ENCODE peak calls at places on chromosomes 12 and 14, in seven cellular contexts. One of them, this sample, is unnamed.

GRCh38 chr12:27511031-27511722 is 12.8 kb upstream of the PPFIBP1 start:
- DNase-seq in stimulated activated CD4-positive, alpha-beta T cell treated with anti-CD3 and anti-CD28 coated beads, Interleukin-2, amount 100 ng/mL, for 24 hours: no peak
- DNase-seq in tibial artery: no peak
- DNase-seq in left cardiac atrium: no peak
- DNase-seq in CD8-positive, alpha-beta memory T cell: no peak
- DNase-seq in HCT116: no peak
- DNase-seq in NCI-H460: no peak
- DNase-seq in this sample: no peak

GRCh38 chr12:75764091-75764490 is 252.7 kb upstream of the KRR1 start:
- DNase-seq in stimulated activated CD4-positive, alpha-beta T cell treated with anti-CD3 and anti-CD28 coated beads, Interleukin-2, amount 100 ng/mL, for 24 hours: no peak
- DNase-seq in tibial artery: no peak
- DNase-seq in left cardiac atrium: no peak
- DNase-seq in CD8-positive, alpha-beta memory T cell: no peak
- DNase-seq in HCT116: no peak
- DNase-seq in NCI-H460: no peak
- DNase-seq in this sample: no peak

GRCh38 chr14:67579040-67579439 is 21.0 kb downstream of the PIGH start:
- DNase-seq in stimulated activated CD4-positive, alpha-beta T cell treated with anti-CD3 and anti-CD28 coated beads, Interleukin-2, amount 100 ng/mL, for 24 hours: no peak
- DNase-seq in tibial artery: no peak
- DNase-seq in left cardiac atrium: no peak
- DNase-seq in CD8-positive, alpha-beta memory T cell: no peak
- DNase-seq in HCT116: no peak
- DNase-seq in NCI-H460: no peak
- DNase-seq in this sample: no peak

GRCh38 chr12:42255221-42255874 is 17.3 kb upstream of the YAF2 start:
- DNase-seq in stimulated activated CD4-positive, alpha-beta T cell treated with anti-CD3 and anti-CD28 coated beads, Interleukin-2, amount 100 ng/mL, for 24 hours: no peak
- DNase-seq in tibial artery: no peak
- DNase-seq in left cardiac atrium: no peak
- DNase-seq in CD8-positive, alpha-beta memory T cell: no peak
- DNase-seq in HCT116: no peak
- DNase-seq in NCI-H460: no peak
- DNase-seq in this sample: no peak

GRCh38 chr12:121724930-121725329 is 12.4 kb downstream of the TMEM120B start:
- DNase-seq in stimulated activated CD4-positive, alpha-beta T cell treated with anti-CD3 and anti-CD28 coated beads, Interleukin-2, amount 100 ng/mL, for 24 hours: no peak
- DNase-seq in tibial artery: no peak
- DNase-seq in left cardiac atrium: no peak
- DNase-seq in CD8-positive, alpha-beta memory T cell: no peak
- DNase-seq in HCT116: no peak
- DNase-seq in NCI-H460: no peak
- DNase-seq in this sample: no peak

GRCh38 chr12:1360812-1361211 is 233.6 kb downstream of the FBXL14 start:
- DNase-seq in stimulated activated CD4-positive, alpha-beta T cell treated with anti-CD3 and anti-CD28 coated beads, Interleukin-2, amount 100 ng/mL, for 24 hours: no peak
- DNase-seq in tibial artery: no peak
- DNase-seq in left cardiac atrium: no peak
- DNase-seq in CD8-positive, alpha-beta memory T cell: no peak
- DNase-seq in HCT116: no peak
- DNase-seq in NCI-H460: no peak
- DNase-seq in this sample: no peak

GRCh38 chr14:30608533-30609006 is 13.5 kb upstream of the SCFD1 start:
- DNase-seq in stimulated activated CD4-positive, alpha-beta T cell treated with anti-CD3 and anti-CD28 coated beads, Interleukin-2, amount 100 ng/mL, for 24 hours: no peak
- DNase-seq in tibial artery: no peak
- DNase-seq in left cardiac atrium: no peak
- DNase-seq in CD8-positive, alpha-beta memory T cell: no peak
- DNase-seq in HCT116: no peak
- DNase-seq in NCI-H460: no peak
- DNase-seq in this sample: no peak

GRCh38 chr12:97835541-97835940 is 372.9 kb downstream of the RMST start:
- DNase-seq in stimulated activated CD4-positive, alpha-beta T cell treated with anti-CD3 and anti-CD28 coated beads, Interleukin-2, amount 100 ng/mL, for 24 hours: no peak
- DNase-seq in tibial artery: no peak
- DNase-seq in left cardiac atrium: no peak
- DNase-seq in CD8-positive, alpha-beta memory T cell: no peak
- DNase-seq in HCT116: no peak
- DNase-seq in NCI-H460: no peak
- DNase-seq in this sample: no peak

GRCh38 chr12:62210422-62210821 is 49.8 kb upstream of the USP15 start:
- DNase-seq in stimulated activated CD4-positive, alpha-beta T cell treated with anti-CD3 and anti-CD28 coated beads, Interleukin-2, amount 100 ng/mL, for 24 hours: peak; percentile 48
- DNase-seq in tibial artery: peak; percentile 47
- DNase-seq in left cardiac atrium: no peak
- DNase-seq in CD8-positive, alpha-beta memory T cell: no peak
- DNase-seq in HCT116: peak; percentile 37
- DNase-seq in NCI-H460: peak; percentile 40
- DNase-seq in this sample: no peak

GRCh38 chr14:43651185-43651787 is 855.8 kb downstream of the FSCB start:
- DNase-seq in stimulated activated CD4-positive, alpha-beta T cell treated with anti-CD3 and anti-CD28 coated beads, Interleukin-2, amount 100 ng/mL, for 24 hours: no peak
- DNase-seq in tibial artery: no peak
- DNase-seq in left cardiac atrium: no peak
- DNase-seq in CD8-positive, alpha-beta memory T cell: no peak
- DNase-seq in HCT116: no peak
- DNase-seq in NCI-H460: no peak
- DNase-seq in this sample: no peak

GRCh38 chr12:94841171-94841570 is 162.3 kb downstream of the NDUFA12 start:
- DNase-seq in stimulated activated CD4-positive, alpha-beta T cell treated with anti-CD3 and anti-CD28 coated beads, Interleukin-2, amount 100 ng/mL, for 24 hours: no peak
- DNase-seq in tibial artery: no peak
- DNase-seq in left cardiac atrium: no peak
- DNase-seq in CD8-positive, alpha-beta memory T cell: no peak
- DNase-seq in HCT116: no peak
- DNase-seq in NCI-H460: no peak
- DNase-seq in this sample: no peak

GRCh38 chr12:90235642-90236041 is 527.0 kb upstream of the ATP2B1 start:
- DNase-seq in stimulated activated CD4-positive, alpha-beta T cell treated with anti-CD3 and anti-CD28 coated beads, Interleukin-2, amount 100 ng/mL, for 24 hours: no peak
- DNase-seq in tibial artery: no peak
- DNase-seq in left cardiac atrium: no peak
- DNase-seq in CD8-positive, alpha-beta memory T cell: no peak
- DNase-seq in HCT116: no peak
- DNase-seq in NCI-H460: no peak
- DNase-seq in this sample: no peak

GRCh38 chr14:100726467-100726811 is 253 bp upstream of the DLK1 start:
- DNase-seq in stimulated activated CD4-positive, alpha-beta T cell treated with anti-CD3 and anti-CD28 coated beads, Interleukin-2, amount 100 ng/mL, for 24 hours: no peak
- DNase-seq in tibial artery: no peak
- DNase-seq in left cardiac atrium: no peak
- DNase-seq in CD8-positive, alpha-beta memory T cell: no peak
- DNase-seq in HCT116: no peak
- DNase-seq in NCI-H460: no peak
- DNase-seq in this sample: no peak

GRCh38 chr12:104652910-104653309 is 196.2 kb downstream of the CHST11 start:
- DNase-seq in stimulated activated CD4-positive, alpha-beta T cell treated with anti-CD3 and anti-CD28 coated beads, Interleukin-2, amount 100 ng/mL, for 24 hours: no peak
- DNase-seq in tibial artery: no peak
- DNase-seq in left cardiac atrium: no peak
- DNase-seq in CD8-positive, alpha-beta memory T cell: no peak
- DNase-seq in HCT116: no peak
- DNase-seq in NCI-H460: no peak
- DNase-seq in this sample: no peak

GRCh38 chr12:26499979-26500640 is 304.7 kb downstream of the SSPN start:
- DNase-seq in stimulated activated CD4-positive, alpha-beta T cell treated with anti-CD3 and anti-CD28 coated beads, Interleukin-2, amount 100 ng/mL, for 24 hours: no peak
- DNase-seq in tibial artery: no peak
- DNase-seq in left cardiac atrium: no peak
- DNase-seq in CD8-positive, alpha-beta memory T cell: no peak
- DNase-seq in HCT116: no peak
- DNase-seq in NCI-H460: no peak
- DNase-seq in this sample: no peak

GRCh38 chr12:119730381-119730780 is 62.4 kb downstream of the PRKAB1 start:
- DNase-seq in stimulated activated CD4-positive, alpha-beta T cell treated with anti-CD3 and anti-CD28 coated beads, Interleukin-2, amount 100 ng/mL, for 24 hours: no peak
- DNase-seq in tibial artery: no peak
- DNase-seq in left cardiac atrium: no peak
- DNase-seq in CD8-positive, alpha-beta memory T cell: no peak
- DNase-seq in HCT116: no peak
- DNase-seq in NCI-H460: no peak
- DNase-seq in this sample: no peak

GRCh38 chr14:92993302-92993701 is 70.4 kb downstream of the CHGA start:
- DNase-seq in stimulated activated CD4-positive, alpha-beta T cell treated with anti-CD3 and anti-CD28 coated beads, Interleukin-2, amount 100 ng/mL, for 24 hours: no peak
- DNase-seq in tibial artery: no peak
- DNase-seq in left cardiac atrium: peak; percentile 54
- DNase-seq in CD8-positive, alpha-beta memory T cell: no peak
- DNase-seq in HCT116: no peak
- DNase-seq in NCI-H460: no peak
- DNase-seq in this sample: no peak

GRCh38 chr12:94134226-94134795 is 14.1 kb upstream of the PLXNC1 start:
- DNase-seq in stimulated activated CD4-positive, alpha-beta T cell treated with anti-CD3 and anti-CD28 coated beads, Interleukin-2, amount 100 ng/mL, for 24 hours: no peak
- DNase-seq in tibial artery: no peak
- DNase-seq in left cardiac atrium: no peak
- DNase-seq in CD8-positive, alpha-beta memory T cell: no peak
- DNase-seq in HCT116: peak; percentile 61
- DNase-seq in NCI-H460: peak; percentile 62
- DNase-seq in this sample: no peak

GRCh38 chr14:72164420-72165150 is 232.4 kb downstream of the RGS6 start:
- DNase-seq in stimulated activated CD4-positive, alpha-beta T cell treated with anti-CD3 and anti-CD28 coated beads, Interleukin-2, amount 100 ng/mL, for 24 hours: no peak
- DNase-seq in tibial artery: no peak
- DNase-seq in left cardiac atrium: no peak
- DNase-seq in CD8-positive, alpha-beta memory T cell: no peak
- DNase-seq in HCT116: no peak
- DNase-seq in NCI-H460: no peak
- DNase-seq in this sample: peak; percentile 26

GRCh38 chr12:32344047-32344446 is 55.3 kb upstream of the FGD4 start:
- DNase-seq in stimulated activated CD4-positive, alpha-beta T cell treated with anti-CD3 and anti-CD28 coated beads, Interleukin-2, amount 100 ng/mL, for 24 hours: no peak
- DNase-seq in tibial artery: no peak
- DNase-seq in left cardiac atrium: no peak
- DNase-seq in CD8-positive, alpha-beta memory T cell: no peak
- DNase-seq in HCT116: no peak
- DNase-seq in NCI-H460: no peak
- DNase-seq in this sample: no peak

GRCh38 chr12:52204931-52205505 is 13.2 kb upstream of the KRT80 start:
- DNase-seq in stimulated activated CD4-positive, alpha-beta T cell treated with anti-CD3 and anti-CD28 coated beads, Interleukin-2, amount 100 ng/mL, for 24 hours: no peak
- DNase-seq in tibial artery: no peak
- DNase-seq in left cardiac atrium: peak; percentile 18
- DNase-seq in CD8-positive, alpha-beta memory T cell: no peak
- DNase-seq in HCT116: no peak
- DNase-seq in NCI-H460: no peak
- DNase-seq in this sample: no peak

GRCh38 chr14:30385925-30386324 is 173.0 kb upstream of the G2E3 start:
- DNase-seq in stimulated activated CD4-positive, alpha-beta T cell treated with anti-CD3 and anti-CD28 coated beads, Interleukin-2, amount 100 ng/mL, for 24 hours: no peak
- DNase-seq in tibial artery: no peak
- DNase-seq in left cardiac atrium: no peak
- DNase-seq in CD8-positive, alpha-beta memory T cell: no peak
- DNase-seq in HCT116: no peak
- DNase-seq in NCI-H460: no peak
- DNase-seq in this sample: no peak

GRCh38 chr12:32765906-32766305 is 10.2 kb upstream of the YARS2 start:
- DNase-seq in stimulated activated CD4-positive, alpha-beta T cell treated with anti-CD3 and anti-CD28 coated beads, Interleukin-2, amount 100 ng/mL, for 24 hours: no peak
- DNase-seq in tibial artery: no peak
- DNase-seq in left cardiac atrium: no peak
- DNase-seq in CD8-positive, alpha-beta memory T cell: no peak
- DNase-seq in HCT116: no peak
- DNase-seq in NCI-H460: no peak
- DNase-seq in this sample: no peak

GRCh38 chr12:5621329-5621728 is 189.4 kb downstream of the NTF3 start:
- DNase-seq in stimulated activated CD4-positive, alpha-beta T cell treated with anti-CD3 and anti-CD28 coated beads, Interleukin-2, amount 100 ng/mL, for 24 hours: no peak
- DNase-seq in tibial artery: no peak
- DNase-seq in left cardiac atrium: no peak
- DNase-seq in CD8-positive, alpha-beta memory T cell: no peak
- DNase-seq in HCT116: no peak
- DNase-seq in NCI-H460: no peak
- DNase-seq in this sample: no peak

GRCh38 chr12:76790564-76791552 is 26.9 kb downstream of the ZDHHC17 start:
- DNase-seq in stimulated activated CD4-positive, alpha-beta T cell treated with anti-CD3 and anti-CD28 coated beads, Interleukin-2, amount 100 ng/mL, for 24 hours: no peak
- DNase-seq in tibial artery: no peak
- DNase-seq in left cardiac atrium: no peak
- DNase-seq in CD8-positive, alpha-beta memory T cell: no peak
- DNase-seq in HCT116: peak; percentile 6
- DNase-seq in NCI-H460: peak; percentile 19
- DNase-seq in this sample: no peak

GRCh38 chr12:66453837-66454236 is 151.5 kb downstream of the HELB start:
- DNase-seq in stimulated activated CD4-positive, alpha-beta T cell treated with anti-CD3 and anti-CD28 coated beads, Interleukin-2, amount 100 ng/mL, for 24 hours: no peak
- DNase-seq in tibial artery: no peak
- DNase-seq in left cardiac atrium: no peak
- DNase-seq in CD8-positive, alpha-beta memory T cell: no peak
- DNase-seq in HCT116: no peak
- DNase-seq in NCI-H460: no peak
- DNase-seq in this sample: no peak

GRCh38 chr12:108701779-108702435 is 29.4 kb downstream of the CORO1C start:
- DNase-seq in stimulated activated CD4-positive, alpha-beta T cell treated with anti-CD3 and anti-CD28 coated beads, Interleukin-2, amount 100 ng/mL, for 24 hours: no peak
- DNase-seq in tibial artery: no peak
- DNase-seq in left cardiac atrium: no peak
- DNase-seq in CD8-positive, alpha-beta memory T cell: no peak
- DNase-seq in HCT116: no peak
- DNase-seq in NCI-H460: no peak
- DNase-seq in this sample: no peak

This sample was measured in stimulated activated naive B cell treated with anti-CD40 and anti-IgM and Interleukin-4, amounts not matched to agents 10 μg/mL and 1 μg/mL and 100 μg/mL, for 72 hours.